ENCODE peak calls at places on chromosome 20, in seven cellular contexts. One of them, this sample, is unnamed.

GRCh38 chr20:5065489-5066383 is 54.0 kb downstream of the PCNA start:
- DNase-seq in neural progenitor cell: no peak
- DNase-seq in fibroblast of lung: peak
- DNase-seq in kidney glomerular epithelial cell: peak
- DNase-seq in T-helper 2 cell: no peak
- DNase-seq in activated naive CD4-positive, alpha-beta T cell treated with anti-CD3 and anti-CD28 coated beads for 36 hours: peak
- DNase-seq in T-helper 9 cell: no peak
- DNase-seq in this sample: peak

GRCh38 chr20:35523298-35523888 is 6.1 kb downstream of the C20orf173 start:
- DNase-seq in neural progenitor cell: peak
- DNase-seq in fibroblast of lung: no peak
- DNase-seq in kidney glomerular epithelial cell: no peak
- DNase-seq in T-helper 2 cell: peak
- DNase-seq in activated naive CD4-positive, alpha-beta T cell treated with anti-CD3 and anti-CD28 coated beads for 36 hours: peak
- DNase-seq in T-helper 9 cell: no peak
- DNase-seq in this sample: peak

GRCh38 chr20:50367104-50367674 is 143.0 kb upstream of the PTPN1 start:
- DNase-seq in neural progenitor cell: no peak
- DNase-seq in fibroblast of lung: no peak
- DNase-seq in kidney glomerular epithelial cell: no peak
- DNase-seq in T-helper 2 cell: no peak
- DNase-seq in activated naive CD4-positive, alpha-beta T cell treated with anti-CD3 and anti-CD28 coated beads for 36 hours: no peak
- DNase-seq in T-helper 9 cell: no peak
- DNase-seq in this sample: no peak

GRCh38 chr20:41499961-41500725 is 118.0 kb downstream of the CHD6 start:
- DNase-seq in neural progenitor cell: no peak
- DNase-seq in fibroblast of lung: no peak
- DNase-seq in kidney glomerular epithelial cell: no peak
- DNase-seq in T-helper 2 cell: no peak
- DNase-seq in activated naive CD4-positive, alpha-beta T cell treated with anti-CD3 and anti-CD28 coated beads for 36 hours: no peak
- DNase-seq in T-helper 9 cell: no peak
- DNase-seq in this sample: no peak

GRCh38 chr20:1327827-1328679 is 886 bp downstream of the SDCBP2 start:
- DNase-seq in neural progenitor cell: no peak
- DNase-seq in fibroblast of lung: no peak
- DNase-seq in kidney glomerular epithelial cell: no peak
- DNase-seq in T-helper 2 cell: no peak
- DNase-seq in activated naive CD4-positive, alpha-beta T cell treated with anti-CD3 and anti-CD28 coated beads for 36 hours: no peak
- DNase-seq in T-helper 9 cell: no peak
- DNase-seq in this sample: no peak

GRCh38 chr20:22496817-22497216 is 87.6 kb downstream of the FOXA2 start:
- DNase-seq in neural progenitor cell: no peak
- DNase-seq in fibroblast of lung: no peak
- DNase-seq in kidney glomerular epithelial cell: no peak
- DNase-seq in T-helper 2 cell: no peak
- DNase-seq in activated naive CD4-positive, alpha-beta T cell treated with anti-CD3 and anti-CD28 coated beads for 36 hours: no peak
- DNase-seq in T-helper 9 cell: no peak
- DNase-seq in this sample: no peak

GRCh38 chr20:50111120-50111828 is 1.7 kb downstream of the UBE2V1 start:
- DNase-seq in neural progenitor cell: no peak
- DNase-seq in fibroblast of lung: no peak
- DNase-seq in kidney glomerular epithelial cell: peak
- DNase-seq in T-helper 2 cell: peak
- DNase-seq in activated naive CD4-positive, alpha-beta T cell treated with anti-CD3 and anti-CD28 coated beads for 36 hours: peak
- DNase-seq in T-helper 9 cell: no peak
- DNase-seq in this sample: peak

GRCh38 chr20:914727-915498 is 1.2 kb downstream of the ANGPT4 start:
- DNase-seq in neural progenitor cell: no peak
- DNase-seq in fibroblast of lung: no peak
- DNase-seq in kidney glomerular epithelial cell: no peak
- DNase-seq in T-helper 2 cell: no peak
- DNase-seq in activated naive CD4-positive, alpha-beta T cell treated with anti-CD3 and anti-CD28 coated beads for 36 hours: no peak
- DNase-seq in T-helper 9 cell: no peak
- DNase-seq in this sample: no peak

GRCh38 chr20:62032606-62033368 is 32.9 kb downstream of the TAF4 start:
- DNase-seq in neural progenitor cell: no peak
- DNase-seq in fibroblast of lung: peak
- DNase-seq in kidney glomerular epithelial cell: no peak
- DNase-seq in T-helper 2 cell: no peak
- DNase-seq in activated naive CD4-positive, alpha-beta T cell treated with anti-CD3 and anti-CD28 coated beads for 36 hours: no peak
- DNase-seq in T-helper 9 cell: no peak
- DNase-seq in this sample: no peak

GRCh38 chr20:2108987-2109386 is 7.4 kb downstream of the STK35 start:
- DNase-seq in neural progenitor cell: no peak
- DNase-seq in fibroblast of lung: peak
- DNase-seq in kidney glomerular epithelial cell: peak
- DNase-seq in T-helper 2 cell: no peak
- DNase-seq in activated naive CD4-positive, alpha-beta T cell treated with anti-CD3 and anti-CD28 coated beads for 36 hours: no peak
- DNase-seq in T-helper 9 cell: no peak
- DNase-seq in this sample: peak

GRCh38 chr20:12967932-12968331 is 40.8 kb upstream of the SPTLC3 start:
- DNase-seq in neural progenitor cell: no peak
- DNase-seq in fibroblast of lung: no peak
- DNase-seq in kidney glomerular epithelial cell: no peak
- DNase-seq in T-helper 2 cell: no peak
- DNase-seq in activated naive CD4-positive, alpha-beta T cell treated with anti-CD3 and anti-CD28 coated beads for 36 hours: no peak
- DNase-seq in T-helper 9 cell: no peak
- DNase-seq in this sample: no peak

GRCh38 chr20:52524865-52525264 is 333.3 kb upstream of the ZFP64 start:
- DNase-seq in neural progenitor cell: no peak
- DNase-seq in fibroblast of lung: no peak
- DNase-seq in kidney glomerular epithelial cell: no peak
- DNase-seq in T-helper 2 cell: no peak
- DNase-seq in activated naive CD4-positive, alpha-beta T cell treated with anti-CD3 and anti-CD28 coated beads for 36 hours: no peak
- DNase-seq in T-helper 9 cell: no peak
- DNase-seq in this sample: no peak

GRCh38 chr20:56430471-56430870 is 18.4 kb downstream of the CASS4 start:
- DNase-seq in neural progenitor cell: no peak
- DNase-seq in fibroblast of lung: peak
- DNase-seq in kidney glomerular epithelial cell: no peak
- DNase-seq in T-helper 2 cell: no peak
- DNase-seq in activated naive CD4-positive, alpha-beta T cell treated with anti-CD3 and anti-CD28 coated beads for 36 hours: no peak
- DNase-seq in T-helper 9 cell: no peak
- DNase-seq in this sample: no peak

This sample was measured in MG63.